ENCODE peak calls at places on chromosomes 6 and 20, in five cellular contexts. One of them, this sample, is unnamed.

GRCh38 chr6:134035823-134036296 is 16.6 kb downstream of the SLC2A12 start:
- DNase-seq in SK-N-MC: no peak
- DNase-seq in AG10803: peak
- DNase-seq in heart left ventricle: no peak
- DNase-seq in cardiac fibroblast: peak
- DNase-seq in this sample: peak

GRCh38 chr20:13295637-13296036 is 74.6 kb downstream of the ISM1 start:
- DNase-seq in cardiac fibroblast: no peak
- DNase-seq in AG10803: no peak
- DNase-seq in SK-N-MC: no peak
- DNase-seq in heart left ventricle: no peak
- DNase-seq in this sample: no peak

GRCh38 chr20:7770046-7770445 is 170.2 kb downstream of the HAO1 start:
- DNase-seq in heart left ventricle: no peak
- DNase-seq in AG10803: no peak
- DNase-seq in cardiac fibroblast: no peak
- DNase-seq in SK-N-MC: no peak
- DNase-seq in this sample: no peak

GRCh38 chr6:38482466-38482865 is 157.3 kb downstream of the BTBD9 start:
- DNase-seq in SK-N-MC: no peak
- DNase-seq in heart left ventricle: no peak
- DNase-seq in AG10803: peak
- DNase-seq in cardiac fibroblast: peak
- DNase-seq in this sample: peak

GRCh38 chr6:151087861-151088598 is 151.7 kb upstream of the AKAP12 start:
- DNase-seq in SK-N-MC: peak
- DNase-seq in cardiac fibroblast: peak
- DNase-seq in AG10803: peak
- DNase-seq in heart left ventricle: peak
- DNase-seq in this sample: peak

GRCh38 chr6:41191569-41191968 is 9.4 kb downstream of the TREML2 start:
- DNase-seq in SK-N-MC: no peak
- DNase-seq in cardiac fibroblast: peak
- DNase-seq in heart left ventricle: no peak
- DNase-seq in AG10803: no peak
- DNase-seq in this sample: peak

GRCh38 chr6:32816746-32817204 is at the start of gene HLA-DOB:
- DNase-seq in heart left ventricle: no peak
- DNase-seq in SK-N-MC: no peak
- DNase-seq in AG10803: no peak
- DNase-seq in cardiac fibroblast: peak
- DNase-seq in this sample: peak

GRCh38 chr6:155381856-155382690 is 67.8 kb upstream of the TFB1M start:
- DNase-seq in heart left ventricle: no peak
- DNase-seq in AG10803: peak
- DNase-seq in cardiac fibroblast: peak
- DNase-seq in SK-N-MC: no peak
- DNase-seq in this sample: peak

GRCh38 chr6:41689171-41690008 is 46.0 kb downstream of the TFEB start:
- DNase-seq in AG10803: peak
- DNase-seq in heart left ventricle: no peak
- DNase-seq in SK-N-MC: no peak
- DNase-seq in cardiac fibroblast: peak
- DNase-seq in this sample: no peak

GRCh38 chr6:96110878-96111277 is 95.1 kb downstream of the FUT9 start:
- DNase-seq in cardiac fibroblast: no peak
- DNase-seq in SK-N-MC: no peak
- DNase-seq in AG10803: no peak
- DNase-seq in heart left ventricle: no peak
- DNase-seq in this sample: no peak

GRCh38 chr6:33424855-33425667 is 5.2 kb downstream of the SYNGAP1 start:
- DNase-seq in AG10803: no peak
- DNase-seq in cardiac fibroblast: no peak
- DNase-seq in heart left ventricle: no peak
- DNase-seq in SK-N-MC: no peak
- DNase-seq in this sample: no peak

GRCh38 chr6:41770381-41771057 is 9.2 kb downstream of the FRS3 start:
- DNase-seq in heart left ventricle: no peak
- DNase-seq in cardiac fibroblast: no peak
- DNase-seq in SK-N-MC: no peak
- DNase-seq in AG10803: no peak
- DNase-seq in this sample: no peak

GRCh38 chr6:170206317-170206621 is 84.6 kb downstream of the DLL1 start:
- DNase-seq in AG10803: no peak
- DNase-seq in cardiac fibroblast: no peak
- DNase-seq in SK-N-MC: no peak
- DNase-seq in heart left ventricle: no peak
- DNase-seq in this sample: no peak

GRCh38 chr6:79250107-79250514 is 15.6 kb upstream of the HMGN3 start:
- DNase-seq in AG10803: no peak
- DNase-seq in SK-N-MC: no peak
- DNase-seq in heart left ventricle: no peak
- DNase-seq in cardiac fibroblast: peak
- DNase-seq in this sample: no peak

GRCh38 chr6:82783587-82784253 is 281.9 kb downstream of the UBE3D start:
- DNase-seq in SK-N-MC: no peak
- DNase-seq in heart left ventricle: no peak
- DNase-seq in AG10803: no peak
- DNase-seq in cardiac fibroblast: no peak
- DNase-seq in this sample: no peak

GRCh38 chr6:169454872-169455204 is 201.2 kb upstream of the THBS2 start:
- DNase-seq in heart left ventricle: no peak
- DNase-seq in cardiac fibroblast: no peak
- DNase-seq in AG10803: no peak
- DNase-seq in SK-N-MC: no peak
- DNase-seq in this sample: no peak

GRCh38 chr6:162625846-162626540 is 101.6 kb downstream of the PRKN start:
- DNase-seq in SK-N-MC: no peak
- DNase-seq in heart left ventricle: no peak
- DNase-seq in AG10803: no peak
- DNase-seq in cardiac fibroblast: no peak
- DNase-seq in this sample: no peak

GRCh38 chr6:52538252-52538905 is 38.5 kb downstream of the TRAM2 start:
- DNase-seq in cardiac fibroblast: no peak
- DNase-seq in SK-N-MC: no peak
- DNase-seq in heart left ventricle: no peak
- DNase-seq in AG10803: peak
- DNase-seq in this sample: no peak

GRCh38 chr6:15685629-15686028 is 22.8 kb upstream of the DTNBP1 start:
- DNase-seq in cardiac fibroblast: no peak
- DNase-seq in heart left ventricle: no peak
- DNase-seq in SK-N-MC: no peak
- DNase-seq in AG10803: no peak
- DNase-seq in this sample: no peak

GRCh38 chr6:46098678-46099077 is 31.1 kb upstream of the ENPP4 start:
- DNase-seq in cardiac fibroblast: peak
- DNase-seq in SK-N-MC: no peak
- DNase-seq in AG10803: no peak
- DNase-seq in heart left ventricle: peak
- DNase-seq in this sample: no peak

GRCh38 chr6:116975600-116975999 is 98.6 kb downstream of the RFX6 start:
- DNase-seq in AG10803: no peak
- DNase-seq in SK-N-MC: no peak
- DNase-seq in cardiac fibroblast: no peak
- DNase-seq in heart left ventricle: no peak
- DNase-seq in this sample: peak

GRCh38 chr6:106281088-106281487 is 44.5 kb downstream of the ATG5 start:
- DNase-seq in cardiac fibroblast: no peak
- DNase-seq in AG10803: peak
- DNase-seq in SK-N-MC: no peak
- DNase-seq in heart left ventricle: no peak
- DNase-seq in this sample: no peak

GRCh38 chr6:120648713-120649112 is 685.6 kb downstream of the TBC1D32 start:
- DNase-seq in cardiac fibroblast: no peak
- DNase-seq in AG10803: no peak
- DNase-seq in heart left ventricle: no peak
- DNase-seq in SK-N-MC: no peak
- DNase-seq in this sample: no peak

GRCh38 chr6:157792671-157793070 is 30.4 kb upstream of the SNX9 start:
- DNase-seq in SK-N-MC: no peak
- DNase-seq in heart left ventricle: no peak
- DNase-seq in AG10803: no peak
- DNase-seq in cardiac fibroblast: no peak
- DNase-seq in this sample: no peak

GRCh38 chr6:34912715-34913464 is 23.8 kb downstream of the ANKS1A start:
- DNase-seq in SK-N-MC: no peak
- DNase-seq in cardiac fibroblast: peak
- DNase-seq in heart left ventricle: no peak
- DNase-seq in AG10803: peak
- DNase-seq in this sample: peak

DNA sequence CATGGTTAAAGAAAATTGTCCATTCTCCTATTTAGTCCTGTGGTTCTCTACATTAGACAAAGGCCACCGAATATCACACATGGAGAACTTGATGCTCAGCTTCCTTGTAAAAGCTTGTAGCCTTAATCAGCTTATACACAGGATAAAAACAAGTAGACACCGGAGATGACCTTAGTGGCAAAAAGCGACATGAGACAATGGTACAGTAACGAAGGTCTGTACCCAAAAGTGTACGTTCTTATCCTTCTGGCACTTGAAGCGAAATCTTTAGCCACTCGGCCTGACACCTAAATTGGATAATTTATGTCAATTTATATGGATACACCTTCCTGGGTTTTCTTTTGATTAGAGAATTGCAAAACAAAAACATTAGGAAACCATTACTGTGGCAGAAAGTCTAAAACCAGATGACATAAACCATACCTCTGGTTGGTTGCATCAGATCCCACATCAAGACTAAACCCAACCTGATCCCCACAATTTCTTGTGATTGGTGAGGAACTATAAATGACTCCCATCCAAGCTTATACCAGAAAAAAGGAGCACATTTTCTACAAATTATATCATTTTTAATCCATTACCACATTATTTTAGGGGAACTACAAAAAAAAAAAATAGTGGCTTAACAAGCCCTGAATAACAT is 6.1 kb downstream of the RBM39 start:
- DNase-seq in heart left ventricle: no peak
- DNase-seq in AG10803: peak
- DNase-seq in SK-N-MC: no peak
- DNase-seq in cardiac fibroblast: no peak
- DNase-seq in this sample: no peak
- H3K4me3 ChIP-seq in heart left ventricle: peak
- H3K4me3 ChIP-seq in AG10803: no peak
- H3K4me3 ChIP-seq in SK-N-MC: peak
- H3K4me3 ChIP-seq in cardiac fibroblast: no peak
- H3K4me3 ChIP-seq in this sample: no peak

GRCh38 chr20:63966172-63966943 is 3.4 kb downstream of the ZNF512B start:
- DNase-seq in AG10803: no peak
- DNase-seq in cardiac fibroblast: no peak
- DNase-seq in SK-N-MC: no peak
- DNase-seq in heart left ventricle: peak
- DNase-seq in this sample: no peak

GRCh38 chr20:63968136-63968927 is 1.4 kb downstream of the ZNF512B start:
- DNase-seq in AG10803: no peak
- DNase-seq in cardiac fibroblast: no peak
- DNase-seq in heart left ventricle: peak
- DNase-seq in SK-N-MC: no peak
- DNase-seq in this sample: no peak

GRCh38 chr20:63967330-63968135 is 2.2 kb downstream of the ZNF512B start:
- DNase-seq in cardiac fibroblast: no peak
- DNase-seq in SK-N-MC: no peak
- DNase-seq in heart left ventricle: peak
- DNase-seq in AG10803: no peak
- DNase-seq in this sample: no peak

GRCh38 chr20:63968928-63969760 is 586 bp downstream of the ZNF512B start:
- DNase-seq in heart left ventricle: peak
- DNase-seq in AG10803: no peak
- DNase-seq in SK-N-MC: no peak
- DNase-seq in cardiac fibroblast: no peak
- DNase-seq in this sample: no peak

GRCh38 chr20:63966944-63967322 is 2.8 kb downstream of the ZNF512B start:
- DNase-seq in cardiac fibroblast: no peak
- DNase-seq in SK-N-MC: no peak
- DNase-seq in AG10803: no peak
- DNase-seq in heart left ventricle: peak
- DNase-seq in this sample: no peak
- H3K4me3 ChIP-seq in cardiac fibroblast: no peak
- H3K4me3 ChIP-seq in SK-N-MC: no peak
- H3K4me3 ChIP-seq in AG10803: no peak
- H3K4me3 ChIP-seq in heart left ventricle: no peak
- H3K4me3 ChIP-seq in this sample: no peak

GRCh38 chr20:46583411-46584214 is 33.2 kb upstream of the OCSTAMP start:
- DNase-seq in AG10803: no peak
- DNase-seq in cardiac fibroblast: no peak
- DNase-seq in heart left ventricle: no peak
- DNase-seq in SK-N-MC: no peak
- DNase-seq in this sample: no peak
- H3K4me3 ChIP-seq in AG10803: no peak
- H3K4me3 ChIP-seq in cardiac fibroblast: no peak
- H3K4me3 ChIP-seq in heart left ventricle: no peak
- H3K4me3 ChIP-seq in SK-N-MC: no peak
- H3K4me3 ChIP-seq in this sample: no peak

DNA sequence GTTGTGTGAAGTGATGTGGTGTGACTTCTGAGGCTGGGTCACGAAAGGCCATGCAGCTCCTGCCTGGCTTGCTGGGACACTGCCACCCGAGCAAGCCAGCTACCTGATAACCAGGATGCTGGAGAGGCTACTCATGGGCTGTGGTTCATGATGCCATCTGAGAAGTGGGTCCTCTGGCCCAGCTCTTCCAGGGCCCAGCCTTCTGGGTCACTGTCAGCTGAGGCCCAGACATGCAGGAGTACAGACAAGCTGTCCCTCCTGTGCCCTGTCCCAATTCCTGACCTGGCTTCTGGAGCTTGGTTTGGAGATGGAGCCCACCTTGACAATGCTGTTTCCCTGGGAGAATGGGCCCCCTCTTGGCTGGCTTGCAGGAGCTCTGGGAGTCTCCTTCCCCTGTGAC is 87.0 kb downstream of the DHX35 start:
- DNase-seq in heart left ventricle: no peak
- DNase-seq in cardiac fibroblast: no peak
- DNase-seq in AG10803: no peak
- DNase-seq in SK-N-MC: no peak
- DNase-seq in this sample: no peak
- H3K4me3 ChIP-seq in heart left ventricle: no peak
- H3K4me3 ChIP-seq in cardiac fibroblast: no peak
- H3K4me3 ChIP-seq in AG10803: peak
- H3K4me3 ChIP-seq in SK-N-MC: no peak
- H3K4me3 ChIP-seq in this sample: no peak

GRCh38 chr20:35410613-35411012 is 1.2 kb downstream of the UQCC1 start:
- DNase-seq in SK-N-MC: no peak
- DNase-seq in AG10803: no peak
- DNase-seq in cardiac fibroblast: no peak
- DNase-seq in heart left ventricle: no peak
- DNase-seq in this sample: no peak
- H3K4me3 ChIP-seq in SK-N-MC: peak
- H3K4me3 ChIP-seq in AG10803: peak
- H3K4me3 ChIP-seq in cardiac fibroblast: no peak
- H3K4me3 ChIP-seq in heart left ventricle: peak
- H3K4me3 ChIP-seq in this sample: peak

This sample was measured in choroid plexus epithelial cell.